ENCODE peak calls at places on chromosomes 7 and 10, in eight cellular contexts. I is NCI-H460; U is lower leg skin; D is activated CD8-positive, alpha-beta memory T cell treated with anti-CD3 and anti-CD28 coated beads, Interleukin-2, amount 50 U/mL, for 48 hours; N is putamen; L is NCI-H2029; K is M059J; G is GM12865. X is an unnamed sample.

GRCh38 chr7:16524332-16524731 is 2.3 kb upstream of the LRRC72 start:
- DNase-seq in G (no peak), K (peak), U (no peak), I (no peak), L (no peak), D (no peak), N (no peak), X (no peak)

GRCh38 chr7:155453296-155454182 is 4.4 kb upstream of the EN2 start:
- DNase-seq in K (no peak), U (no peak), I (no peak), G (no peak), D (no peak), N (no peak), L (no peak), X (no peak)

GRCh38 chr7:158023563-158024350 is 563.9 kb downstream of the PTPRN2 start:
- DNase-seq in K (no peak), N (no peak), L (no peak), G (no peak), U (no peak), D (no peak), I (no peak), X (no peak)

GRCh38 chr10:31700222-31700621 is 228.4 kb downstream of the ARHGAP12 start:
- DNase-seq in N (no peak), D (no peak), K (no peak), L (no peak), I (no peak), U (no peak), G (no peak), X (no peak)

GRCh38 chr7:29557954-29558353 is 5.7 kb upstream of the PRR15 start:
- DNase-seq in N (no peak), D (no peak), K (peak), L (no peak), U (no peak), I (no peak), G (no peak), X (no peak)

GRCh38 chr7:44750921-44751571 is 2.4 kb downstream of the ZMIZ2 start:
- DNase-seq in K (peak), N (no peak), U (no peak), G (peak), L (no peak), I (no peak), D (no peak), X (no peak)

GRCh38 chr7:142646274-142646895 is 102.9 kb upstream of the PRSS1 start:
- DNase-seq in D (no peak), U (no peak), L (no peak), N (no peak), K (no peak), I (no peak), G (no peak), X (no peak)

GRCh38 chr10:72334832-72335393 is 19.8 kb downstream of the DNAJB12 start:
- DNase-seq in I (peak), U (peak), D (peak), L (no peak), G (peak), K (peak), N (no peak), X (peak)

GRCh38 chr7:158274996-158275395 is 312.6 kb downstream of the PTPRN2 start:
- DNase-seq in U (no peak), G (no peak), N (no peak), L (no peak), K (no peak), I (no peak), D (no peak), X (peak)

GRCh38 chr10:688621-689426 is 644 bp downstream of the DIP2C start:
- DNase-seq in D (no peak), G (no peak), K (no peak), U (no peak), I (no peak), N (peak), L (no peak), X (no peak)

GRCh38 chr10:72826346-72826745 is 67.2 kb upstream of the OIT3 start:
- DNase-seq in L (no peak), I (no peak), U (no peak), G (no peak), D (no peak), N (no peak), K (no peak), X (no peak)

GRCh38 chr10:24556746-24557742 is 166.6 kb downstream of the ARHGAP21 start:
- DNase-seq in K (peak), L (no peak), D (peak), G (peak), N (peak), I (peak), U (no peak), X (no peak)